ENCODE peak calls at places on chromosomes 12 and 14, in four cellular contexts. H is IMR-90, Z is sigmoid colon, I is fibroblast of lung. R is an unnamed sample.

GRCh38 chr12:29547151-29547561 is 49.7 kb upstream of the OVCH1 start:
- DNase-seq in I (peak), H (peak), Z (no peak), R (peak)

GRCh38 chr14:51674294-51675002 is 22.7 kb downstream of the FRMD6 start:
- DNase-seq in I (peak), H (peak), Z (no peak), R (peak)

GRCh38 chr14:70898346-70898745 is 8.9 kb upstream of the PCNX1 start:
- DNase-seq in H (no peak), Z (no peak), I (no peak), R (no peak)

GRCh38 chr12:106227641-106228319 is 20.0 kb downstream of the CKAP4 start:
- DNase-seq in I (peak), Z (no peak), H (no peak), R (peak)

GRCh38 chr12:104272938-104273337 is 30.6 kb upstream of the EID3 start:
- DNase-seq in H (no peak), I (no peak), Z (no peak), R (no peak)

GRCh38 chr12:54125950-54126695 is 62.7 kb downstream of the SMUG1 start:
- DNase-seq in I (no peak), H (no peak), Z (peak), R (no peak)

GRCh38 chr12:58416211-58416610 is 474.8 kb downstream of the ATP23 start:
- DNase-seq in Z (no peak), I (peak), H (peak), R (peak)

GRCh38 chr14:39873793-39874192 is 441.6 kb upstream of the FBXO33 start:
- DNase-seq in I (no peak), Z (no peak), H (no peak), R (no peak)

GRCh38 chr14:77707355-77707723 is 484 bp downstream of the ALKBH1 start:
- DNase-seq in H (peak), I (peak), Z (no peak), R (peak)

GRCh38 chr14:99192823-99193222 is 79.2 kb downstream of the BCL11B start:
- DNase-seq in I (no peak), Z (no peak), H (no peak), R (no peak)

GRCh38 chr12:91311081-91311480 is 128.5 kb upstream of the DCN start:
- DNase-seq in I (no peak), Z (no peak), H (no peak), R (no peak)

GRCh38 chr12:109871678-109872314 is 8.5 kb downstream of the GLTP start:
- DNase-seq in I (peak), Z (no peak), H (peak), R (peak)

GRCh38 chr14:96204151-96205058 is at the start of gene BDKRB2:
- DNase-seq in I (peak), Z (peak), H (peak), R (peak)

GRCh38 chr12:67070604-67071003 is 198.6 kb upstream of the CAND1 start:
- DNase-seq in Z (no peak), H (no peak), I (no peak), R (no peak)

GRCh38 chr12:120397827-120398563 is 29.0 kb upstream of the MSI1 start:
- DNase-seq in Z (no peak), H (no peak), I (peak), R (no peak)

GRCh38 chr14:72013606-72014129 is 81.4 kb downstream of the RGS6 start:
- DNase-seq in Z (no peak), H (no peak), I (no peak), R (no peak)

GRCh38 chr12:68768431-68768934 is 22.5 kb downstream of the SLC35E3 start:
- DNase-seq in Z (no peak), I (no peak), H (peak), R (no peak)

GRCh38 chr12:82099216-82099615 is 259.0 kb downstream of the CCDC59 start:
- DNase-seq in I (peak), H (no peak), Z (no peak), R (no peak)

GRCh38 chr12:113837059-113837458 is 129.1 kb downstream of the RBM19 start:
- DNase-seq in H (peak), I (no peak), Z (no peak), R (peak)

GRCh38 chr12:110689002-110689600 is at the start of gene HVCN1:
- DNase-seq in I (peak), Z (peak), H (no peak), R (no peak)

GRCh38 chr12:98998697-98999299 is 353.7 kb downstream of the APAF1 start:
- DNase-seq in H (peak), I (peak), Z (no peak), R (peak)

GRCh38 chr12:53200458-53201169 is 6.4 kb downstream of the ITGB7 start:
- DNase-seq in H (no peak), Z (peak), I (no peak), R (no peak)

GRCh38 chr14:97153527-97153926 is 356.3 kb downstream of the VRK1 start:
- DNase-seq in I (no peak), H (no peak), Z (no peak), R (no peak)

GRCh38 chr12:116897476-116897875 is 13.3 kb upstream of the FBXW8 start:
- DNase-seq in H (no peak), I (no peak), Z (no peak), R (no peak)

GRCh38 chr14:52266782-52267181 is 716 bp upstream of the PTGDR start:
- DNase-seq in H (no peak), I (peak), Z (no peak), R (no peak)

GRCh38 chr12:122749569-122750332 is 2.9 kb upstream of the DENR start:
- DNase-seq in Z (no peak), H (no peak), I (no peak), R (no peak)

GRCh38 chr12:93229494-93230310 is 148.0 kb upstream of the NUDT4 start:
- DNase-seq in I (peak), Z (no peak), H (peak), R (peak)

GRCh38 chr12:122166422-122167327 is 7.3 kb downstream of the IL31 start:
- DNase-seq in I (no peak), H (no peak), Z (no peak), R (no peak)

GRCh38 chr12:118336123-118336522 is 36.6 kb downstream of the TAOK3 start:
- DNase-seq in Z (no peak), I (no peak), H (peak), R (no peak)

GRCh38 chr14:41404121-41404520 is 202.6 kb upstream of the LRFN5 start:
- DNase-seq in Z (no peak), H (no peak), I (peak), R (peak)

GRCh38 chr12:123643911-123644310 is 10.3 kb downstream of the GTF2H3 start:
- DNase-seq in Z (no peak), I (no peak), H (no peak), R (no peak)

GRCh38 chr12:43544703-43545102 is 7.3 kb downstream of the ADAMTS20 start:
- DNase-seq in H (no peak), I (no peak), Z (no peak), R (no peak)

GRCh38 chr14:89348726-89349125 is 68.3 kb downstream of the FOXN3 start:
- DNase-seq in Z (no peak), H (no peak), I (no peak), R (no peak)

GRCh38 chr12:93323625-93324165 is 54.0 kb upstream of the NUDT4 start:
- DNase-seq in I (peak), H (peak), Z (no peak), R (peak)

GRCh38 chr12:88566430-88566829 is 13.8 kb downstream of the KITLG start:
- DNase-seq in Z (no peak), H (no peak), I (peak), R (peak)

GRCh38 chr12:126588586-126589249 is 1523.5 kb downstream of the AACS start:
- DNase-seq in I (peak), Z (no peak), H (no peak), R (peak)
- H3K4me3 ChIP-seq in I (no peak), Z (no peak), H (no peak), R (no peak)

GRCh38 chr14:103022669-103023044 is 34.7 kb downstream of the CDC42BPB start:
- DNase-seq in H (no peak), Z (no peak), I (no peak), R (peak)
- TF ChIP-seq CTCF in H (peak), Z (no peak), I (no peak), R (peak)

DNA sequence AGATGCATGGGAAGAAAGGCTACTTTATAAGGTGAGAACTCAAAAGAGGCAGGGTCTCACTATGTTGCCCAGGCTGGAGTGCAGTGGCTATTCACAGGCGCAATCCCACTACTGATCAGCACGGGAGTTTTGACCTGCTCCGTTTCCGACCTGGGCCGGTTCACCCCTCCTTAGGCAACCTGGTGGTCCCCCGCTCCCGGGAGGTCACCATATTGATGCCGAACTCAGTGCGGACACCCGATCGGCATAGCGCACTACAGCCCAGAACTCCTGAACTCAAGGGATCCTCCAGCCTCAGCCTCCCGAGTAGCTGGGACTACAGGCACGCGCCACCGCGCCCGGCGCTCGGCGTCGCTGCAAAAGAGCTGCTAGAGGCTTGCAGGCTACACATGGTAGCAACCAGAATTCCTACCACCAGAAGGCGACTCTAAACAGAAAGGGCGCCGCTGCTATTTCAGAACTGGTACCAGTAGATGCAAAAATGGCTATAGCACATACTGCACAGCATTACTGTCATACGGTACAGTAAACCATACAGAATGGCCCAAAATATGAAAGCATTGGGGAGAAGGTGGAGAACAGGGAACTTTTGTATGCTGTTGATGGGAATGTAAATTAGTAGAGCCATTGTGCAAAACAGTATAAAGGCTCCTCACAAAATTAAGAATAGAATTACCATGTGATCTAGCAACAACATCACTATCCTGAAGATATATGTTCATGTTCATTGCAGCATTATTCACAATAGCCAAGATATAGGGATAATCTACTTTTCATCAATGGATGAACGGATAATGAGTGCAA is 1.2 kb upstream of the NEMF start:
- DNase-seq in Z (peak), I (peak), H (peak), R (peak)
- H3K4me3 ChIP-seq in Z (peak), I (peak), H (peak), R (peak)

DNA sequence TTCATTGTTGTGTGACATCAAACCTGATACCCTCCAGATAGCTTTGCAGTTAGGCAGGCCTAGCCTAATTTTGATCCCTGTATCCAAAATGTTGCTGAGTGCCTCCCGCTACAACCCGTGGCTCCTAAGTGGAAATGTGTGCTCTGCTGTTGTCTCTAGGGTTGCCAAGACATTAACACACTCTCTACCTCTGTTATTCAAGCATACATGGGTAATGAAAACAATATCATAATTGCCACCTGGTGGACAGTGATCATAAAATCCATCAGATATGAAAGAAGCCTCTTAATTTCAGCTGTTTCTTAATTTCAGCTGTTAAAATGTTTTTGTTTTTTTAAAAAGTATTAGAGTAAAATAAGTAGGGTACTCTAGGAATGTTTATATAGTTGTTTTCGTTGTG is 93.5 kb downstream of the PLEKHA5 start:
- DNase-seq in I (peak), Z (no peak), H (no peak), R (peak)
- TF ChIP-seq CTCF in I (peak), Z (no peak), H (peak), R (peak)

DNA sequence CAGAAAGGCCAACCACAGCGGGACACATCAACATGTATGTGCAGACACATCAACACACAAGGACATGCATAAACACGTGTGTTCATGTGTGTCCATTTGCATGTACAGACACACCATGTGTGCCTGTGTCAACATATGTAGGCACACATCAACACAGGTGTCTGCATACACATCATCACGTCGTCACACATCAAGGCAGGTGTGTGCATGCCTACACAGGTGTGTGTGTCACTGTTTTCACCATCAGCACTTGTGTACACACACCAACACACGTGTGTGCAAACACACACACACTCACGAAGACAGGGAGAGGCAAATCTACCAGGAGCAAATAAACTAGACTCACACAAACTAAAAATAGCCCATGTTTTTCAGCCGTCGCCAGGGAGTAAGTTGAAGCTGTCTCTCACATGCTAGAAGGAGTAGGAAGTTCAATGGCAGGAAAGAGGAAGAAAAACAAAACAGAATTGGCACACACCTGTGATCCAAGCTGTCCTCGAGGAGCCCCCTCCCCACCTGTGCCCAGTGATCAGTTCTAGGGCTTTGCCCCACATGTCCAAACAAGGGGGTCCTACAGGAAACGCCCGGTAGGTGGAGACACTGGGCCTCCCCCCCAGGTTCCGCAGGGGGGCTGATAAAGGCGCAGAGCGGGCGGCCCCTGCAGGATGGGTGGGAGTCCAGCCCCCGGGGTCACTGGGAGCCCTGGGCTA is 7.4 kb downstream of the SCARB1 start:
- DNase-seq in H (no peak), Z (no peak), I (no peak), R (peak)
- H3K4me3 ChIP-seq in H (no peak), Z (no peak), I (no peak), R (no peak)

GRCh38 chr12:94980577-94980976 is 22.9 kb downstream of the NDUFA12 start:
- DNase-seq in Z (no peak), I (peak), H (peak), R (peak)
- TF ChIP-seq CTCF in Z (no peak), I (peak), H (peak), R (peak)

GRCh38 chr14:74825008-74825407 is 50.9 kb downstream of the PROX2 start:
- DNase-seq in H (peak), Z (no peak), I (peak), R (peak)

GRCh38 chr14:74826574-74826973 is 49.4 kb downstream of the PROX2 start:
- DNase-seq in H (no peak), I (no peak), Z (no peak), R (no peak)

GRCh38 chr14:74820288-74820687 is 55.7 kb downstream of the PROX2 start:
- DNase-seq in Z (no peak), I (no peak), H (no peak), R (no peak)

GRCh38 chr14:74816124-74816523 is 53.0 kb downstream of the YLPM1 start:
- DNase-seq in I (no peak), H (no peak), Z (no peak), R (no peak)

GRCh38 chr14:74821267-74821915 is 54.6 kb downstream of the PROX2 start:
- DNase-seq in Z (no peak), I (no peak), H (no peak), R (no peak)
- H3K4me3 ChIP-seq in Z (no peak), I (no peak), H (no peak), R (no peak)

R was measured in choroid plexus epithelial cell.